ENCODE peak calls at places on chromosomes 7 and 10, in five cellular contexts. One of them, this sample, is unnamed.

GRCh38 chr7:102426268-102427031 is 6.9 kb upstream of the ORAI2 start:
- DNase-seq in A549: no peak
- DNase-seq in AG08395: no peak
- DNase-seq in astrocyte of the spinal cord: no peak
- DNase-seq in GM13976: peak
- DNase-seq in this sample: peak

GRCh38 chr7:36633377-36633776 is 90.9 kb downstream of the AOAH start:
- DNase-seq in A549: no peak
- DNase-seq in AG08395: no peak
- DNase-seq in astrocyte of the spinal cord: no peak
- DNase-seq in GM13976: no peak
- DNase-seq in this sample: no peak

GRCh38 chr7:29231671-29232267 is 37.2 kb downstream of the CHN2 start:
- DNase-seq in A549: no peak
- DNase-seq in AG08395: no peak
- DNase-seq in astrocyte of the spinal cord: no peak
- DNase-seq in GM13976: no peak
- DNase-seq in this sample: no peak

GRCh38 chr7:99419323-99420021 is 10.7 kb downstream of the BUD31 start:
- DNase-seq in A549: no peak
- DNase-seq in AG08395: no peak
- DNase-seq in astrocyte of the spinal cord: no peak
- DNase-seq in GM13976: no peak
- DNase-seq in this sample: no peak

GRCh38 chr7:116733924-116734591 is 62.1 kb downstream of the MET start:
- DNase-seq in A549: no peak
- DNase-seq in AG08395: no peak
- DNase-seq in astrocyte of the spinal cord: no peak
- DNase-seq in GM13976: no peak
- DNase-seq in this sample: no peak

GRCh38 chr7:158413962-158414961 is 173.4 kb downstream of the PTPRN2 start:
- DNase-seq in A549: peak
- DNase-seq in AG08395: no peak
- DNase-seq in astrocyte of the spinal cord: peak
- DNase-seq in GM13976: no peak
- DNase-seq in this sample: no peak

GRCh38 chr7:85719981-85720963 is 533.4 kb upstream of the SEMA3D start:
- DNase-seq in A549: peak
- DNase-seq in AG08395: peak
- DNase-seq in astrocyte of the spinal cord: peak
- DNase-seq in GM13976: no peak
- DNase-seq in this sample: no peak

GRCh38 chr7:157837561-157837960 is 500.8 kb downstream of the DNAJB6 start:
- DNase-seq in A549: no peak
- DNase-seq in AG08395: no peak
- DNase-seq in astrocyte of the spinal cord: no peak
- DNase-seq in GM13976: no peak
- DNase-seq in this sample: no peak

GRCh38 chr10:15208221-15208620 is 39.7 kb upstream of the NMT2 start:
- DNase-seq in A549: no peak
- DNase-seq in AG08395: no peak
- DNase-seq in astrocyte of the spinal cord: no peak
- DNase-seq in GM13976: no peak
- DNase-seq in this sample: no peak

GRCh38 chr7:144834516-144835165 is 1.2 kb downstream of the TPK1 start:
- DNase-seq in A549: peak
- DNase-seq in AG08395: peak
- DNase-seq in astrocyte of the spinal cord: no peak
- DNase-seq in GM13976: peak
- DNase-seq in this sample: no peak

GRCh38 chr7:480531-481218 is 39.0 kb downstream of the PDGFA start:
- DNase-seq in A549: no peak
- DNase-seq in AG08395: no peak
- DNase-seq in astrocyte of the spinal cord: no peak
- DNase-seq in GM13976: no peak
- DNase-seq in this sample: no peak

GRCh38 chr7:37921340-37921805 is 933 bp downstream of the EPDR1 start:
- DNase-seq in A549: peak
- DNase-seq in AG08395: no peak
- DNase-seq in astrocyte of the spinal cord: peak
- DNase-seq in GM13976: peak
- DNase-seq in this sample: no peak

GRCh38 chr10:4662576-4663161 is 163.3 kb upstream of the AKR1E2 start:
- DNase-seq in A549: peak
- DNase-seq in AG08395: no peak
- DNase-seq in astrocyte of the spinal cord: peak
- DNase-seq in GM13976: no peak
- DNase-seq in this sample: no peak

GRCh38 chr7:107998150-107998549 is 4.8 kb downstream of the LAMB1 start:
- DNase-seq in A549: no peak
- DNase-seq in AG08395: no peak
- DNase-seq in astrocyte of the spinal cord: no peak
- DNase-seq in GM13976: no peak
- DNase-seq in this sample: no peak

GRCh38 chr10:98269435-98269912 is 1.5 kb upstream of the LOXL4 start:
- DNase-seq in A549: peak
- DNase-seq in AG08395: peak
- DNase-seq in astrocyte of the spinal cord: peak
- DNase-seq in GM13976: no peak
- DNase-seq in this sample: no peak

GRCh38 chr10:125144693-125145623 is 15.4 kb downstream of the CTBP2 start:
- DNase-seq in A549: peak
- DNase-seq in AG08395: peak
- DNase-seq in astrocyte of the spinal cord: no peak
- DNase-seq in GM13976: peak
- DNase-seq in this sample: no peak

GRCh38 chr10:117860823-117861222 is 185.9 kb downstream of the RAB11FIP2 start:
- DNase-seq in A549: peak
- DNase-seq in AG08395: peak
- DNase-seq in astrocyte of the spinal cord: peak
- DNase-seq in GM13976: peak
- DNase-seq in this sample: peak

GRCh38 chr10:43262043-43262901 is 4.6 kb downstream of the RASGEF1A start:
- DNase-seq in A549: no peak
- DNase-seq in AG08395: no peak
- DNase-seq in astrocyte of the spinal cord: no peak
- DNase-seq in GM13976: no peak
- DNase-seq in this sample: no peak

GRCh38 chr10:132630666-132631347 is 93.2 kb downstream of the INPP5A start:
- DNase-seq in A549: no peak
- DNase-seq in AG08395: peak
- DNase-seq in astrocyte of the spinal cord: no peak
- DNase-seq in GM13976: no peak
- DNase-seq in this sample: no peak

GRCh38 chr10:86666538-86666937 is 1.8 kb upstream of the LDB3 start:
- DNase-seq in A549: no peak
- DNase-seq in AG08395: no peak
- DNase-seq in astrocyte of the spinal cord: no peak
- DNase-seq in GM13976: no peak
- DNase-seq in this sample: no peak

GRCh38 chr10:60130130-60130579 is 223.8 kb upstream of the CCDC6 start:
- DNase-seq in A549: peak
- DNase-seq in AG08395: no peak
- DNase-seq in astrocyte of the spinal cord: no peak
- DNase-seq in GM13976: no peak
- DNase-seq in this sample: no peak

GRCh38 chr10:131249238-131249956 is 62.1 kb downstream of the TCERG1L start:
- DNase-seq in A549: no peak
- DNase-seq in AG08395: no peak
- DNase-seq in astrocyte of the spinal cord: no peak
- DNase-seq in GM13976: no peak
- DNase-seq in this sample: no peak

GRCh38 chr7:71753959-71754652 is 622.2 kb downstream of the GALNT17 start:
- DNase-seq in A549: no peak
- DNase-seq in AG08395: no peak
- DNase-seq in astrocyte of the spinal cord: no peak
- DNase-seq in GM13976: no peak
- DNase-seq in this sample: no peak

GRCh38 chr7:101743995-101744360 is 73.4 kb upstream of the CUX1 start:
- DNase-seq in A549: no peak
- DNase-seq in AG08395: no peak
- DNase-seq in astrocyte of the spinal cord: no peak
- DNase-seq in GM13976: no peak
- DNase-seq in this sample: no peak

GRCh38 chr10:6144609-6145413 is 56.0 kb downstream of the RBM17 start:
- DNase-seq in A549: peak
- DNase-seq in AG08395: peak
- DNase-seq in astrocyte of the spinal cord: peak
- DNase-seq in GM13976: peak
- DNase-seq in this sample: peak

GRCh38 chr7:127976056-127976455 is 55.2 kb downstream of the LRRC4 start:
- DNase-seq in A549: no peak
- DNase-seq in AG08395: no peak
- DNase-seq in astrocyte of the spinal cord: peak
- DNase-seq in GM13976: no peak
- DNase-seq in this sample: no peak

GRCh38 chr10:129415261-129416135 is 51.5 kb upstream of the MGMT start:
- DNase-seq in A549: no peak
- DNase-seq in AG08395: no peak
- DNase-seq in astrocyte of the spinal cord: no peak
- DNase-seq in GM13976: no peak
- DNase-seq in this sample: no peak

GRCh38 chr7:12281026-12281425 is 69.9 kb downstream of the TMEM106B start:
- DNase-seq in A549: no peak
- DNase-seq in AG08395: no peak
- DNase-seq in astrocyte of the spinal cord: no peak
- DNase-seq in GM13976: no peak
- DNase-seq in this sample: no peak

GRCh38 chr7:74231232-74231590 is 21.4 kb downstream of the LAT2 start:
- DNase-seq in A549: no peak
- DNase-seq in AG08395: no peak
- DNase-seq in astrocyte of the spinal cord: no peak
- DNase-seq in GM13976: peak
- DNase-seq in this sample: peak

GRCh38 chr10:17428616-17429097 is 25.7 kb downstream of the ST8SIA6 start:
- DNase-seq in A549: no peak
- DNase-seq in AG08395: no peak
- DNase-seq in astrocyte of the spinal cord: no peak
- DNase-seq in GM13976: no peak
- DNase-seq in this sample: no peak

This sample was measured in GM19239.